ENCODE peak calls at places on chromosomes 16 and 17, in nine cellular contexts. K is neural crest cell; U is NCI-H2081; M is kidney glomerular epithelial cell; V is stimulated activated CD4-positive, alpha-beta T cell treated with anti-CD3 and anti-CD28 coated beads, Interleukin-2, amount 100 ng/mL, for 24 hours; C is fibroblast of the aortic adventitia; B is progenitor cell of endocrine pancreas; S is AG08396; H is stomach. P is an unnamed sample.

GRCh38 chr17:19718613-19719364 is 2.4 kb upstream of the SLC47A2 start:
- DNase-seq in B (no peak), V (no peak), U (no peak), K (no peak), C (no peak), H (no peak), S (no peak), M (no peak), P (no peak)

GRCh38 chr17:17685775-17686291 is 4.6 kb downstream of the RAI1 start:
- DNase-seq in U (peak), B (no peak), C (peak), H (peak), M (peak), V (no peak), K (no peak), S (peak), P (no peak)

GRCh38 chr16:27677300-27677699 is 127.4 kb downstream of the KATNIP start:
- DNase-seq in B (no peak), S (no peak), C (peak), U (no peak), H (no peak), K (no peak), V (no peak), M (peak), P (no peak)

GRCh38 chr17:35808240-35808961 is 883 bp upstream of the TAF15 start:
- DNase-seq in H (no peak), S (no peak), U (no peak), K (no peak), V (no peak), B (no peak), C (no peak), M (no peak), P (no peak)

GRCh38 chr17:43308999-43309398 is 75.2 kb upstream of the RNU2-1 start:
- DNase-seq in M (no peak), B (no peak), H (no peak), C (no peak), K (no peak), U (no peak), V (peak), S (no peak), P (no peak)

GRCh38 chr17:30113213-30113612 is 3.4 kb upstream of the NSRP1 start:
- DNase-seq in B (no peak), H (peak), M (no peak), V (no peak), K (no peak), S (no peak), C (peak), U (peak), P (no peak)

GRCh38 chr16:23227529-23227928 is 45.0 kb downstream of the SCNN1G start:
- DNase-seq in V (no peak), K (no peak), M (no peak), H (no peak), U (no peak), C (no peak), S (no peak), B (no peak), P (no peak)

GRCh38 chr16:87822571-87822970 is 46.7 kb downstream of the SLC7A5 start:
- DNase-seq in B (no peak), K (no peak), V (no peak), C (no peak), M (no peak), S (no peak), H (no peak), U (no peak), P (no peak)

GRCh38 chr16:66928702-66929388 is 3.5 kb upstream of the RRAD start:
- DNase-seq in U (no peak), B (no peak), K (no peak), C (peak), H (no peak), M (no peak), S (no peak), V (peak), P (no peak)

GRCh38 chr17:59620518-59621259 is 994 bp downstream of the CLTC start:
- DNase-seq in B (no peak), S (peak), V (peak), K (peak), U (peak), H (peak), M (no peak), C (peak), P (peak)

P was measured in 8988T.